ENCODE peak calls at places on chromosomes 12 and 14, in seven cellular contexts. One of them, this sample, is unnamed.

GRCh38 chr12:41473441-41473840 is 285.3 kb downstream of the PDZRN4 start:
- DNase-seq in GM23338: no peak
- DNase-seq in pancreas: no peak
- DNase-seq in astrocyte: no peak
- DNase-seq in adrenal gland: no peak
- DNase-seq in fibroblast of lung: no peak
- DNase-seq in tibial nerve: no peak
- DNase-seq in this sample: no peak

GRCh38 chr14:96486705-96487104 is 15.5 kb upstream of the PAPOLA start:
- DNase-seq in fibroblast of lung: no peak
- DNase-seq in astrocyte: no peak
- DNase-seq in GM23338: no peak
- DNase-seq in pancreas: no peak
- DNase-seq in tibial nerve: no peak
- DNase-seq in adrenal gland: no peak
- DNase-seq in this sample: no peak

GRCh38 chr12:99334737-99335136 is 312.8 kb upstream of the GARIN6 start:
- DNase-seq in adrenal gland: no peak
- DNase-seq in pancreas: no peak
- DNase-seq in fibroblast of lung: no peak
- DNase-seq in tibial nerve: no peak
- DNase-seq in astrocyte: no peak
- DNase-seq in GM23338: no peak
- DNase-seq in this sample: no peak

GRCh38 chr12:95763809-95764253 is 26.7 kb downstream of the NTN4 start:
- DNase-seq in GM23338: no peak
- DNase-seq in tibial nerve: peak; percentile 26
- DNase-seq in fibroblast of lung: peak; percentile 80
- DNase-seq in astrocyte: peak; percentile 73
- DNase-seq in pancreas: no peak
- DNase-seq in adrenal gland: peak; percentile 37
- DNase-seq in this sample: peak; percentile 92

GRCh38 chr12:92879698-92880322 is 49.3 kb downstream of the EEA1 start:
- DNase-seq in pancreas: no peak
- DNase-seq in tibial nerve: no peak
- DNase-seq in fibroblast of lung: no peak
- DNase-seq in adrenal gland: no peak
- DNase-seq in astrocyte: no peak
- DNase-seq in GM23338: no peak
- DNase-seq in this sample: no peak

GRCh38 chr14:34628681-34629135 is 1.2 kb downstream of the SNX6 start:
- DNase-seq in GM23338: no peak
- DNase-seq in adrenal gland: peak; percentile 34
- DNase-seq in fibroblast of lung: peak; percentile 39
- DNase-seq in pancreas: no peak
- DNase-seq in astrocyte: no peak
- DNase-seq in tibial nerve: no peak
- DNase-seq in this sample: peak; percentile 18

GRCh38 chr12:109291531-109292341 is 17.3 kb downstream of the FOXN4 start:
- DNase-seq in astrocyte: peak; percentile 16
- DNase-seq in GM23338: peak; percentile 92
- DNase-seq in fibroblast of lung: peak; percentile 41
- DNase-seq in tibial nerve: no peak
- DNase-seq in pancreas: no peak
- DNase-seq in adrenal gland: peak; percentile 40
- DNase-seq in this sample: no peak

GRCh38 chr12:44876554-44877275 is 600 bp upstream of the NELL2 start:
- DNase-seq in pancreas: peak; percentile 68
- DNase-seq in astrocyte: peak; percentile 22
- DNase-seq in tibial nerve: no peak
- DNase-seq in GM23338: peak; percentile 90
- DNase-seq in fibroblast of lung: peak; percentile 48
- DNase-seq in adrenal gland: peak; percentile 31
- DNase-seq in this sample: no peak

GRCh38 chr14:37865719-37866549 is 270.5 kb downstream of the TTC6 start:
- DNase-seq in pancreas: no peak
- DNase-seq in GM23338: no peak
- DNase-seq in fibroblast of lung: peak; percentile 21
- DNase-seq in adrenal gland: no peak
- DNase-seq in astrocyte: peak; percentile 9
- DNase-seq in tibial nerve: no peak
- DNase-seq in this sample: no peak

GRCh38 chr14:103630364-103631108 is 1.5 kb downstream of the KLC1 start:
- DNase-seq in pancreas: no peak
- DNase-seq in fibroblast of lung: peak; percentile 27
- DNase-seq in tibial nerve: no peak
- DNase-seq in astrocyte: no peak
- DNase-seq in adrenal gland: no peak
- DNase-seq in GM23338: no peak
- DNase-seq in this sample: no peak

GRCh38 chr12:48023386-48023785 is 19.1 kb upstream of the COL2A1 start:
- DNase-seq in fibroblast of lung: no peak
- DNase-seq in pancreas: no peak
- DNase-seq in astrocyte: no peak
- DNase-seq in adrenal gland: no peak
- DNase-seq in tibial nerve: no peak
- DNase-seq in GM23338: peak; percentile 34
- DNase-seq in this sample: no peak

GRCh38 chr12:2374092-2374740 is 321.4 kb downstream of the CACNA1C start:
- DNase-seq in adrenal gland: no peak
- DNase-seq in tibial nerve: no peak
- DNase-seq in fibroblast of lung: peak; percentile 60
- DNase-seq in astrocyte: peak; percentile 52
- DNase-seq in GM23338: no peak
- DNase-seq in pancreas: no peak
- DNase-seq in this sample: no peak

GRCh38 chr12:120242971-120243699 is 22.4 kb downstream of the PXN start:
- DNase-seq in adrenal gland: no peak
- DNase-seq in tibial nerve: no peak
- DNase-seq in astrocyte: no peak
- DNase-seq in fibroblast of lung: no peak
- DNase-seq in GM23338: no peak
- DNase-seq in pancreas: no peak
- DNase-seq in this sample: no peak

GRCh38 chr14:100590726-100591452 is 3.7 kb upstream of the BEGAIN start:
- DNase-seq in tibial nerve: no peak
- DNase-seq in pancreas: peak; percentile 53
- DNase-seq in GM23338: no peak
- DNase-seq in fibroblast of lung: no peak
- DNase-seq in adrenal gland: no peak
- DNase-seq in astrocyte: no peak
- DNase-seq in this sample: no peak

GRCh38 chr12:86663691-86664090 is 407.5 kb upstream of the MGAT4C start:
- DNase-seq in astrocyte: peak; percentile 11
- DNase-seq in GM23338: no peak
- DNase-seq in pancreas: no peak
- DNase-seq in adrenal gland: no peak
- DNase-seq in tibial nerve: no peak
- DNase-seq in fibroblast of lung: peak; percentile 30
- DNase-seq in this sample: no peak

DNA sequence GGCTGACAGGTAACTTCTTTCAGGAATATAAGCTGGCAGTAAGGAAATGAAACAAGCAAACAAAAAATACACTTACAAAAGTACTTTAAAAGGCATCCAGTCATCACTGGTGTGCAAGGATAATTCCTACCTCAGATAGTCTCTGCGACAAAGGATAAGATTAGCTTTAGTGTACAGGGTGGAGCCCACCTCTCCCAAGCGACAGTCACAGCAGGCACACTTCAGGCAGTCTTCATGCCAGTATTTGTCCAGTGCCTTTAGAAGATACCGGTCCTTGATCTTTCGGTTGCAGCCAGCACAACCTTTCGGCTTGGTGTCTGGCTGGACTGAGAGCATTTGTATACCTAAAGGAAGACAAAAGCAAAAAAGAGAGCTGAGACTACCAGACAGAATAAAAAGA is 5.4 kb downstream of the LMO3 start:
- DNase-seq in fibroblast of lung: no peak
- DNase-seq in GM23338: no peak
- DNase-seq in adrenal gland: no peak
- DNase-seq in astrocyte: no peak
- DNase-seq in pancreas: no peak
- DNase-seq in tibial nerve: no peak
- DNase-seq in this sample: no peak
- H3K27ac ChIP-seq in fibroblast of lung: no peak overlapping the region
- H3K27ac ChIP-seq in GM23338: no peak overlapping the region
- H3K27ac ChIP-seq in adrenal gland: no peak overlapping the region
- H3K27ac ChIP-seq in astrocyte: no peak overlapping the region
- H3K27ac ChIP-seq in pancreas: peak overlapping the region; percentile 10
- H3K27ac ChIP-seq in tibial nerve: no peak overlapping the region
- H3K27ac ChIP-seq in this sample: no peak overlapping the region

GRCh38 chr12:30134229-30134628 is 350.5 kb upstream of the TMTC1 start:
- DNase-seq in adrenal gland: no peak
- DNase-seq in pancreas: no peak
- DNase-seq in GM23338: peak; percentile 72
- DNase-seq in tibial nerve: no peak
- DNase-seq in fibroblast of lung: no peak
- DNase-seq in astrocyte: no peak
- DNase-seq in this sample: no peak
- TF ChIP-seq CTCF in adrenal gland: no peak
- TF ChIP-seq CTCF in pancreas: no peak
- TF ChIP-seq CTCF in GM23338: peak; percentile 35
- TF ChIP-seq CTCF in tibial nerve: no peak
- TF ChIP-seq CTCF in fibroblast of lung: no peak
- TF ChIP-seq CTCF in astrocyte: no peak
- TF ChIP-seq CTCF in this sample: no peak

DNA sequence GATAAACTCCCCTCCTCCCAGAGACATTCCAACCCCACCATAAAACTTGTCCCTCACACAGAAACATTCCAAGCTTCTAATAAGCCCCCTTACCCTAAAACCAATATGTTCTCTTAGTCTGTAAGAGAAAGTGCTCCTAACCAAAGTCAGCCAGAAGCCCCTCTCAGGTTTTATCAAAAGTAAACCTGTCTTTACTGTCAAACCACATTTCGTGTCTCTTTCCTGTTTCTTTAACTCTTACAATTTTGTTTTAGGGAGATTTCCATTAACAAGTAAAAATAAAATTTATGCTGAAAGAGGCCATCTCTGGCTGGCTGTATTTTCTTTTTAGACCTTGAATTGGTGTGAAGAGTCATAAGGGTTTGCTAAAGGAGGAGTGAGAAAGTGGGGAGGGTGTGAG is 29.8 kb upstream of the CAPRIN2 start:
- DNase-seq in GM23338: no peak
- DNase-seq in adrenal gland: no peak
- DNase-seq in tibial nerve: no peak
- DNase-seq in pancreas: no peak
- DNase-seq in fibroblast of lung: no peak
- DNase-seq in astrocyte: no peak
- DNase-seq in this sample: no peak
- H3K27ac ChIP-seq in GM23338: peak overlapping the region; percentile 90
- H3K27ac ChIP-seq in adrenal gland: no peak overlapping the region
- H3K27ac ChIP-seq in tibial nerve: no peak overlapping the region
- H3K27ac ChIP-seq in pancreas: no peak overlapping the region
- H3K27ac ChIP-seq in fibroblast of lung: no peak overlapping the region
- H3K27ac ChIP-seq in astrocyte: no peak overlapping the region
- H3K27ac ChIP-seq in this sample: no peak overlapping the region

DNA sequence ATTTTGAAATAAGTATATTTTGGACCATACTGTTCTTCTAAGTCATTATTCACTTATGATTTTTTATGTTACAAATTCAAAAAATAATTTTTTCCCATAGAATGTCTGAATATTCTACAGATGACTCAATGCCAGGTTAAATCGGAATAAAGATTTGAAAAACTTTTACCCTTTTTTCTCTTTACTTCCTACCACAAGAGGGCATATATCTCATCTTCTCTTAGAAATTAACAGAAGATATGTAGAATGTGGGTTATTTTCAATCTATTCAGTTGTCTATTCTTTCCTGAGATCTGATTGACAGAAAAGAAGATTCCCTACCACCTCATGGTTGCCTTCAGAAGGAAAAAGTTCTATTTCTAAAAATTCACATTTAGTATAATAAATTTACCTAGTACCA is 53.0 kb upstream of the KITLG start:
- DNase-seq in fibroblast of lung: no peak
- DNase-seq in astrocyte: no peak
- DNase-seq in GM23338: peak; percentile 21
- DNase-seq in tibial nerve: no peak
- DNase-seq in adrenal gland: no peak
- DNase-seq in pancreas: no peak
- DNase-seq in this sample: peak; percentile 22
- TF ChIP-seq CTCF in fibroblast of lung: no peak
- TF ChIP-seq CTCF in astrocyte: peak; percentile 28
- TF ChIP-seq CTCF in GM23338: peak; percentile 57
- TF ChIP-seq CTCF in tibial nerve: peak; percentile 34
- TF ChIP-seq CTCF in adrenal gland: no peak
- TF ChIP-seq CTCF in pancreas: no peak
- TF ChIP-seq CTCF in this sample: peak; percentile 16

DNA sequence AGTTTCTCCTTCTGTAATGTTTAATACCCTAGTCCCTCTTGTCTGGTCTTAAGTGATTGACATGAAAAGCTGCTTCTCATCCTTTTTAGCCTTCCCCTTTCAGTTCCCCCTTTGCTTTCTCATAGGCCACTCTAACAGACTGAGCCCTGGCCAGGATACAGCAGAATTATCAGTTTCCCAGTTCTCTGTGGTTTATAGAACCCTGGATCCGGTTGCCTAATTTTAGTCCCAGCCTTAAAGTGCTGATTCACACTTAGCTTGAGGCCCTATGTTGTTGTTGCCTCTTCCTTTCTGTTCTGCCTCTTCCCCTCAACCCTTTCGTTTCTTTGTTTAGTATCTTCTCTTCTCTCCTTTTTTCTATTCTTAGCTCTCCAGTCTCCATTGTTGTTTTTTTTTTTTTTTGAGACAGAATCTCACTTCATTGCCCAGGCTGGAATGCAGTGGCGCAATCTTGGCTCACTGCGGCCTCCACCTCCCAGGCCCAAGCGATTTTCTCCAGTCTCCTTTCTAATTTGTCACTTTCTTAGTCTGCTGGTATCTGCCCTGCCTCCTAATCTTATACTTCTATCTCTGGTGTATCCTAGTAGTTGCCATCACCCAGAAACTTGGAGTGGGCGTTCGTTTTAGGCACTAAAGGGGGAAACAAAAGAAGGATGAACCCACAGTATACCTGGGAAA is 2.9 kb upstream of the BIN2 start:
- DNase-seq in adrenal gland: no peak
- DNase-seq in GM23338: no peak
- DNase-seq in tibial nerve: peak; percentile 41
- DNase-seq in fibroblast of lung: peak; percentile 78
- DNase-seq in astrocyte: peak; percentile 69
- DNase-seq in pancreas: no peak
- DNase-seq in this sample: no peak
- H3K27ac ChIP-seq in adrenal gland: no peak overlapping the region
- H3K27ac ChIP-seq in GM23338: peak overlapping the region; percentile 57
- H3K27ac ChIP-seq in tibial nerve: peak overlapping the region; percentile 18
- H3K27ac ChIP-seq in fibroblast of lung: peak overlapping the region; percentile 3
- H3K27ac ChIP-seq in astrocyte: peak overlapping the region; percentile 18
- H3K27ac ChIP-seq in pancreas: no peak overlapping the region
- H3K27ac ChIP-seq in this sample: peak overlapping the region; percentile 30

This sample was measured in RWPE1.